ENCODE peak calls at places on chromosomes 7 and 10, in seven cellular contexts. B, S, K, J, Z, O and G are unnamed samples.

GRCh38 chr10:128660726-128661125 is 534.5 kb upstream of the MKI67 start:
- DNase-seq in Z (no peak), K (no peak), B (no peak), J (no peak), S (no peak), O (no peak), G (no peak)

GRCh38 chr7:84195295-84196006 is 862 bp upstream of the SEMA3A start:
- DNase-seq in B (no peak), J (no peak), S (no peak), K (no peak), Z (no peak), O (no peak), G (no peak)

GRCh38 chr10:101567165-101568006 is 20.7 kb downstream of the POLL start:
- DNase-seq in S (no peak), O (no peak), Z (no peak), J (peak; percentile 52), K (no peak), B (no peak), G (no peak)

GRCh38 chr7:116501425-116502167 is 2.1 kb downstream of the CAV2 start:
- DNase-seq in S (peak; percentile 86), B (peak; percentile 34), O (no peak), Z (no peak), J (peak; percentile 52), K (no peak), G (no peak)

GRCh38 chr10:30988831-30989458 is 42.7 kb downstream of the ZNF438 start:
- DNase-seq in Z (no peak), B (no peak), S (peak; percentile 42), K (no peak), O (no peak), J (no peak), G (no peak)

GRCh38 chr10:30705625-30706149 is 76.1 kb upstream of the LYZL2 start:
- DNase-seq in K (no peak), S (no peak), O (peak; percentile 25), J (no peak), B (no peak), Z (no peak), G (no peak)

GRCh38 chr10:10207538-10207937 is 810.1 kb upstream of the CELF2 start:
- DNase-seq in Z (no peak), K (no peak), S (no peak), J (no peak), B (no peak), O (no peak), G (no peak)

GRCh38 chr10:80619036-80619435 is 81.3 kb downstream of the SH2D4B start:
- DNase-seq in S (no peak), K (no peak), B (no peak), Z (no peak), J (no peak), O (no peak), G (no peak)

GRCh38 chr7:101586078-101586941 is 42.8 kb downstream of the MYL10 start:
- DNase-seq in Z (no peak), J (peak; percentile 28), O (no peak), S (no peak), B (no peak), K (no peak), G (no peak)

GRCh38 chr7:129671276-129671675 is 59.8 kb downstream of the NRF1 start:
- DNase-seq in S (no peak), B (no peak), O (no peak), Z (no peak), K (no peak), J (no peak), G (no peak)

GRCh38 chr10:72069751-72070501 is 18.4 kb downstream of the SPOCK2 start:
- DNase-seq in J (no peak), K (no peak), O (no peak), Z (no peak), B (no peak), S (no peak), G (no peak)

GRCh38 chr10:15348579-15348978 is 22.5 kb downstream of the FAM171A1 start:
- DNase-seq in O (no peak), Z (no peak), S (peak; percentile 39), J (no peak), K (no peak), B (no peak), G (no peak)

GRCh38 chr7:80463272-80463920 is 48.5 kb downstream of the GNAT3 start:
- DNase-seq in J (no peak), S (peak; percentile 42), Z (no peak), O (no peak), B (no peak), K (no peak), G (no peak)

GRCh38 chr10:75512534-75512933 is 81.1 kb downstream of the LRMDA start:
- DNase-seq in O (no peak), Z (no peak), B (peak; percentile 46), K (peak; percentile 49), S (no peak), J (no peak), G (no peak)

GRCh38 chr7:30231271-30231670 is 53.1 kb upstream of the ZNRF2 start:
- DNase-seq in Z (no peak), O (no peak), S (no peak), J (no peak), K (no peak), B (no peak), G (no peak)

GRCh38 chr7:26860361-26860760 is 4.0 kb downstream of the SKAP2 start:
- DNase-seq in O (no peak), S (peak; percentile 41), K (no peak), B (no peak), Z (no peak), J (no peak), G (no peak)

GRCh38 chr10:62278461-62278910 is 9.8 kb upstream of the RTKN2 start:
- DNase-seq in O (no peak), S (no peak), K (no peak), B (no peak), J (no peak), Z (no peak), G (no peak)

GRCh38 chr10:51405580-51406367 is 293.6 kb downstream of the CSTF2T start:
- DNase-seq in Z (peak; percentile 15), S (peak; percentile 55), B (no peak), J (no peak), K (peak; percentile 38), O (no peak), G (no peak)

GRCh38 chr7:159204664-159205063 is 60.0 kb upstream of the VIPR2 start:
- DNase-seq in K (no peak), J (no peak), Z (no peak), S (no peak), O (no peak), B (no peak), G (no peak)
- H3K9me3 ChIP-seq in K (no peaks in the 10 kb centered on the region), J (no peaks in the 10 kb centered on the region), Z (no peaks in the 10 kb centered on the region), S (no peaks in the 10 kb centered on the region), O (no peaks in the 10 kb centered on the region), B (no peaks in the 10 kb centered on the region), G (no peaks in the 10 kb centered on the region)

GRCh38 chr10:131440405-131441360 is 129.2 kb upstream of the TCERG1L start:
- DNase-seq in J (no peak), Z (no peak), B (no peak), S (no peak), K (no peak), O (no peak), G (no peak)
- H3K9me3 ChIP-seq in J (no peaks in the 10 kb centered on the region), Z (no peaks in the 10 kb centered on the region), B (no peaks in the 10 kb centered on the region), S (no peaks in the 10 kb centered on the region), K (no peaks in the 10 kb centered on the region), O (no peaks in the 10 kb centered on the region), G (no peaks in the 10 kb centered on the region)

DNA sequence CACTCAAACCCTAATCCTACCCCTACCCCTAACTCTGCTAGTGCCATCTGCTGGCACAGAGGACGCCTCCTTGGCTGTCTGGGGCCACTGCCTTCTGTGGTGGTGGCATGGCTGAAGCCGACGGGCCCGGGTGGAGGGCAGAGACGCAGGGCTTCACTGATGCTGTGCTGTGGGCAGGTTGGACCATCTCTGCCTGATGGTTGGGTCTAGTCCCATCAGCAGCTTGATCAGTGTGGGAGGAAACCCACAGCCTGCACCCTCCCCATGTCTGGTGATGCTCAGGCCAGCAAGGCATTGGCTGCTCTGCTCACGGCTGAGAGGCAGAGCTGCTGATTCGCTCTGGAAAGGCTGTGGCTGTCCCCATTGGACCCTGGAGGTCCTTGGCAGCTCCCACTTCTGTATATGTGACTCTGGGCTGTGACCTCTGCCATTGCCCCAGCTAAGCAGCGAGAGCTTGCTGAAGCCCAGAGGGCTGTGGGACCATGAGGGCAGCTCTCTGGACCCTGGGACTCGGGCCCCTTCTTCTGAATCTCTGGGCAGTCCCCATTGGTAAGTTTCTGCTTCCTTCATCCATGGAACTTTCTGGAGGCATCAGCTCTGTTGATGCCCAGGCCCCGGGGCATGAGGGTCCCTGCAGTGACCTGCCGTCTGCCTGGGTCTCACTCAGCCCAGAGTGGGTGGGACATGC is at the start of gene SCART1:
- DNase-seq in B (no peak), Z (no peak), K (no peak), S (no peak), J (no peak), O (no peak), G (peak; percentile 37)
- H3K9me3 ChIP-seq in B (no peaks in the 10 kb centered on the region), Z (no peaks in the 10 kb centered on the region), K (peaks cover 89% of the 10 kb centered on the region), S (no peaks in the 10 kb centered on the region), J (no peaks in the 10 kb centered on the region), O (peaks cover 2% of the 10 kb centered on the region), G (no peaks in the 10 kb centered on the region)

GRCh38 chr7:124429923-124430322 is 335.7 kb downstream of the GPR37 start:
- DNase-seq in O (no peak), Z (no peak), B (no peak), K (no peak), J (no peak), S (no peak), G (no peak)

GRCh38 chr7:124432009-124432578 is 333.5 kb downstream of the GPR37 start:
- DNase-seq in Z (no peak), O (no peak), B (no peak), S (no peak), J (no peak), K (no peak), G (no peak)
- H3K9me3 ChIP-seq in Z (no peaks in the 10 kb centered on the region), O (no peaks in the 10 kb centered on the region), B (no peaks in the 10 kb centered on the region), S (no peaks in the 10 kb centered on the region), J (no peaks in the 10 kb centered on the region), K (no peaks in the 10 kb centered on the region), G (no peaks in the 10 kb centered on the region)

DNA sequence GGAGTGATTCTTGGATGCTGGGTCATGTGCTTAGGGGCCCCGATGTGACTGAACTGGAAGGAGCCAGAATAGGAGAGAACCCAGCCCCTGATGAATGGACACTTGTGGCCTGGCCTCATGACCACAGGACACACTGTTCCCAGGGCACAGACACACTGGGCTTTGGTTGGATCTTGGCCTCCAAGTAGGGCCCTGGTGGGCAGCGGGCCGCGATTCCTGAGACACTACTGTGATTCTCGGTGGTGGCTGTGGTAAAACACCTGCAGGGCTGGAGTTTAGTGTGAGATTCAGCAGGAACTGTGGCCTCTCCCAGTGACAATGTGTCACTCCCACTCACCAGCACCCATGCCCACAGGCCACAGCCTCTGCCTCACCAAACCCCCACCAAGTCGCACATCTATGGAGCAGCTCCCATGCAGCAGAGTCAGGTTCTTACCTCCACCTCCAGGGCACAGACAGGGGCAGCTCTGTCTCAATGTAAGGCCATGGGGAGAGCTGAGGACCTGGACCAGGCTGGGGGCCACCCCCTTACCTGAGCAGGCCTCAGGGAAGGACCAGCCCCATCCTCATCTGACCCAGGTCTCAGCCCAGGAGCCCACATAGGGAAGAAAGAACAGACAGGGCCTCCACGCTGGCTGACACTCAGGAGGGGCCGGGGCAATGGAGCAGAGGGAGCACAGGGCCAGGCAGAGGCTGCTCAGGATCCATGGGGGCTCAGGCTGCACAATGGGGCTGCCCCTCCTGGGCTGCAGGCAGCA is 33.2 kb upstream of the ZNF716 start:
- DNase-seq in O (no peak), J (peak; percentile 39), B (no peak), S (no peak), K (no peak), Z (no peak), G (no peak)
- H3K9me3 ChIP-seq in O (no peaks in the 10 kb centered on the region), J (no peaks in the 10 kb centered on the region), B (no peaks in the 10 kb centered on the region), S (peaks cover 8% of the 10 kb centered on the region), K (peaks cover 63% of the 10 kb centered on the region), Z (no peaks in the 10 kb centered on the region), G (no peaks in the 10 kb centered on the region)

GRCh38 chr7:57398548-57398947 is 51.4 kb upstream of the ZNF716 start:
- DNase-seq in O (no peak), B (no peak), Z (no peak), S (no peak), K (no peak), J (peak; percentile 30), G (no peak)
- H3K9me3 ChIP-seq in O (no peaks in the 10 kb centered on the region), B (no peaks in the 10 kb centered on the region), Z (no peaks in the 10 kb centered on the region), S (peaks cover 4% of the 10 kb centered on the region), K (peaks cover 89% of the 10 kb centered on the region), J (no peaks in the 10 kb centered on the region), G (no peaks in the 10 kb centered on the region)